ENCODE peak calls at places on chromosome 13, in four cellular contexts. One of them, this sample, is unnamed.

GRCh38 chr13:77415253-77416127 is 88.6 kb upstream of the MYCBP2 start:
- DNase-seq in left kidney: no peak
- DNase-seq in A549: no peak
- DNase-seq in LHCN-M2: no peak
- DNase-seq in this sample: no peak

GRCh38 chr13:91962946-91963345 is 564.5 kb downstream of the GPC5 start:
- DNase-seq in LHCN-M2: no peak
- DNase-seq in A549: no peak
- DNase-seq in left kidney: no peak
- DNase-seq in this sample: no peak

GRCh38 chr13:113651511-113652403 is 6.2 kb downstream of the ATP4B start:
- DNase-seq in left kidney: no peak
- DNase-seq in A549: no peak
- DNase-seq in LHCN-M2: no peak
- DNase-seq in this sample: no peak

GRCh38 chr13:88063741-88064140 is 392.6 kb downstream of the SLITRK5 start:
- DNase-seq in LHCN-M2: no peak
- DNase-seq in left kidney: no peak
- DNase-seq in A549: no peak
- DNase-seq in this sample: no peak

GRCh38 chr13:30552567-30552966 is 65.2 kb upstream of the USPL1 start:
- DNase-seq in A549: no peak
- DNase-seq in LHCN-M2: no peak
- DNase-seq in left kidney: no peak
- DNase-seq in this sample: no peak

GRCh38 chr13:102333320-102334181 is 68.3 kb downstream of the FGF14 start:
- DNase-seq in A549: no peak
- DNase-seq in left kidney: no peak
- DNase-seq in LHCN-M2: no peak
- DNase-seq in this sample: no peak

GRCh38 chr13:35978607-35979316 is 152.4 kb downstream of the DCLK1 start:
- DNase-seq in LHCN-M2: peak
- DNase-seq in A549: peak
- DNase-seq in left kidney: peak
- DNase-seq in this sample: no peak

GRCh38 chr13:106423530-106423929 is 111.9 kb downstream of the EFNB2 start:
- DNase-seq in left kidney: no peak
- DNase-seq in LHCN-M2: no peak
- DNase-seq in A549: no peak
- DNase-seq in this sample: no peak

GRCh38 chr13:113852536-113853517 is 11.0 kb downstream of the GAS6 start:
- DNase-seq in A549: no peak
- DNase-seq in left kidney: no peak
- DNase-seq in LHCN-M2: no peak
- DNase-seq in this sample: no peak

GRCh38 chr13:35923347-35923746 is 207.8 kb downstream of the DCLK1 start:
- DNase-seq in left kidney: no peak
- DNase-seq in LHCN-M2: peak
- DNase-seq in A549: peak
- DNase-seq in this sample: no peak

GRCh38 chr13:100363351-100363750 is 225.2 kb downstream of the GGACT start:
- DNase-seq in A549: peak
- DNase-seq in left kidney: peak
- DNase-seq in LHCN-M2: peak
- DNase-seq in this sample: no peak

GRCh38 chr13:39612023-39612637 is 9.1 kb upstream of the LHFPL6 start:
- DNase-seq in left kidney: peak
- DNase-seq in A549: peak
- DNase-seq in LHCN-M2: peak
- DNase-seq in this sample: peak

GRCh38 chr13:73428137-73428536 is 369.3 kb downstream of the KLF5 start:
- DNase-seq in left kidney: no peak
- DNase-seq in A549: peak
- DNase-seq in LHCN-M2: peak
- DNase-seq in this sample: no peak

GRCh38 chr13:25874907-25875306 is 176.9 kb downstream of the SHISA2 start:
- DNase-seq in left kidney: no peak
- DNase-seq in A549: no peak
- DNase-seq in LHCN-M2: no peak
- DNase-seq in this sample: peak

GRCh38 chr13:101144808-101145419 is 271.4 kb downstream of the NALCN start:
- DNase-seq in LHCN-M2: peak
- DNase-seq in left kidney: peak
- DNase-seq in A549: peak
- DNase-seq in this sample: no peak

GRCh38 chr13:113859311-113860050 is 4.4 kb downstream of the GAS6 start:
- DNase-seq in left kidney: no peak
- DNase-seq in LHCN-M2: no peak
- DNase-seq in A549: no peak
- DNase-seq in this sample: no peak

GRCh38 chr13:24124789-24125476 is 35.6 kb upstream of the SPATA13 start:
- DNase-seq in A549: no peak
- DNase-seq in LHCN-M2: no peak
- DNase-seq in left kidney: no peak
- DNase-seq in this sample: no peak

GRCh38 chr13:59356607-59357006 is 807.1 kb downstream of the DIAPH3 start:
- DNase-seq in left kidney: peak
- DNase-seq in A549: no peak
- DNase-seq in LHCN-M2: peak
- DNase-seq in this sample: no peak

GRCh38 chr13:77893066-77893465 is 25.6 kb downstream of the EDNRB start:
- DNase-seq in A549: no peak
- DNase-seq in LHCN-M2: no peak
- DNase-seq in left kidney: no peak
- DNase-seq in this sample: no peak

GRCh38 chr13:110637747-110638146 is 22.4 kb downstream of the NAXD start:
- DNase-seq in left kidney: no peak
- DNase-seq in A549: no peak
- DNase-seq in LHCN-M2: no peak
- DNase-seq in this sample: no peak

GRCh38 chr13:83377486-83377885 is 504.8 kb downstream of the SLITRK1 start:
- DNase-seq in A549: no peak
- DNase-seq in LHCN-M2: no peak
- DNase-seq in left kidney: no peak
- DNase-seq in this sample: no peak

GRCh38 chr13:73075546-73075945 is 16.7 kb downstream of the KLF5 start:
- DNase-seq in A549: no peak
- DNase-seq in left kidney: peak
- DNase-seq in LHCN-M2: no peak
- DNase-seq in this sample: no peak

GRCh38 chr13:101530293-101530692 is 77.8 kb downstream of the ITGBL1 start:
- DNase-seq in A549: no peak
- DNase-seq in LHCN-M2: peak
- DNase-seq in left kidney: no peak
- DNase-seq in this sample: no peak

This sample was measured in T follicular helper cell.